ENCODE peak calls at places on chromosomes 6 and 20, in ten cellular contexts. Q is progenitor cell of endocrine pancreas, I is EL, T is amygdala, L is NCI-H1092 treated with DMSO at 0.1 percent for 48 hours, C is HS-5, D is NCI-H1436, Y is kidney tubule cell, A is mucosa of descending colon, H is head of caudate nucleus. O is an unnamed sample.

GRCh38 chr6:169038691-169039090 is 215.0 kb downstream of the THBS2 start:
- DNase-seq in Q (no peak), I (peak), T (no peak), L (no peak), C (no peak), D (no peak), Y (no peak), A (no peak), H (no peak), O (no peak)

GRCh38 chr20:22385602-22386299 is 198.6 kb downstream of the FOXA2 start:
- DNase-seq in Q (no peak), I (no peak), T (no peak), L (peak), C (no peak), D (peak), Y (peak), A (no peak), H (no peak), O (no peak)

GRCh38 chr6:165478581-165478980 is 169.2 kb upstream of the C6orf118 start:
- DNase-seq in Q (no peak), I (no peak), T (no peak), L (no peak), C (no peak), D (no peak), Y (no peak), A (no peak), H (no peak), O (no peak)

GRCh38 chr20:11159728-11160127 is 485.9 kb upstream of the JAG1 start:
- DNase-seq in Q (no peak), I (no peak), T (peak), L (no peak), C (no peak), D (no peak), Y (peak), A (no peak), H (peak), O (no peak)

GRCh38 chr20:22352019-22352418 is 232.4 kb downstream of the FOXA2 start:
- DNase-seq in Q (no peak), I (no peak), T (no peak), L (no peak), C (no peak), D (no peak), Y (no peak), A (no peak), H (no peak), O (no peak)

GRCh38 chr20:62209850-62210495 is 10.1 kb downstream of the HRH3 start:
- DNase-seq in Q (no peak), I (no peak), T (no peak), L (no peak), C (no peak), D (no peak), Y (no peak), A (peak), H (no peak), O (no peak)

GRCh38 chr6:98463038-98463437 is 371.3 kb upstream of the POU3F2 start:
- DNase-seq in Q (no peak), I (no peak), T (no peak), L (peak), C (no peak), D (no peak), Y (no peak), A (no peak), H (no peak), O (no peak)

GRCh38 chr6:37783831-37784584 is 35.5 kb upstream of the ZFAND3 start:
- DNase-seq in Q (no peak), I (no peak), T (peak), L (peak), C (no peak), D (peak), Y (peak), A (no peak), H (peak), O (peak)

GRCh38 chr6:161414180-161414579 is 140.3 kb upstream of the AGPAT4 start:
- DNase-seq in Q (no peak), I (no peak), T (no peak), L (no peak), C (no peak), D (no peak), Y (peak), A (no peak), H (peak), O (no peak)

GRCh38 chr6:20028143-20028542 is 184.1 kb downstream of the MBOAT1 start:
- DNase-seq in Q (no peak), I (no peak), T (no peak), L (no peak), C (no peak), D (peak), Y (no peak), A (no peak), H (no peak), O (no peak)

GRCh38 chr6:129686941-129687627 is 22.9 kb downstream of the ARHGAP18 start:
- DNase-seq in Q (no peak), I (peak), T (no peak), L (no peak), C (no peak), D (no peak), Y (peak), A (no peak), H (no peak), O (no peak)

GRCh38 chr20:25079171-25079570 is 2.8 kb downstream of the VSX1 start:
- DNase-seq in Q (no peak), I (no peak), T (no peak), L (no peak), C (no peak), D (no peak), Y (no peak), A (no peak), H (no peak), O (no peak)

GRCh38 chr20:11919046-11919445 is 1.4 kb downstream of the BTBD3 start:
- DNase-seq in Q (no peak), I (no peak), T (no peak), L (peak), C (no peak), D (peak), Y (peak), A (no peak), H (peak), O (no peak)

GRCh38 chr6:136011475-136011874 is 160.0 kb downstream of the PDE7B start:
- DNase-seq in Q (no peak), I (peak), T (no peak), L (no peak), C (no peak), D (no peak), Y (no peak), A (no peak), H (no peak), O (no peak)

O was measured in endodermal cell.